ENCODE peak calls at places on chromosomes 2 and 18, in seven cellular contexts. S is DND-41, O is GM23248, U is tibial nerve, K is neuronal stem cell, I is psoas muscle, G is right cardiac atrium. J is an unnamed sample.

GRCh38 chr2:70895998-70896764 is 39.5 kb upstream of the ATP6V1B1 start:
- DNase-seq in S (no peak), O (no peak), U (no peak), K (no peak), I (no peak), G (no peak), J (no peak)

GRCh38 chr2:132731431-132731830 is 61.4 kb upstream of the LYPD1 start:
- DNase-seq in S (no peak), O (no peak), U (no peak), K (no peak), I (no peak), G (no peak), J (no peak)

GRCh38 chr2:85712849-85713612 is 18.9 kb downstream of the GNLY start:
- DNase-seq in S (no peak), O (peak; percentile 87), U (peak; percentile 38), K (no peak), I (peak; percentile 85), G (peak; percentile 83), J (no peak)

GRCh38 chr2:235080108-235080507 is 128.3 kb downstream of the SH3BP4 start:
- DNase-seq in S (no peak), O (peak; percentile 83), U (no peak), K (no peak), I (no peak), G (no peak), J (no peak)

GRCh38 chr2:39571197-39571731 is 94.5 kb upstream of the TMEM178A start:
- DNase-seq in S (no peak), O (peak; percentile 16), U (no peak), K (no peak), I (no peak), G (no peak), J (no peak)

GRCh38 chr18:27903906-27904305 is 273.0 kb downstream of the CDH2 start:
- DNase-seq in S (no peak), O (no peak), U (no peak), K (no peak), I (no peak), G (no peak), J (no peak)

GRCh38 chr18:63823516-63824219 is 48.5 kb downstream of the SERPINB7 start:
- DNase-seq in S (peak; percentile 18), O (peak; percentile 9), U (peak; percentile 55), K (no peak), I (no peak), G (peak; percentile 25), J (no peak)

GRCh38 chr18:62505669-62506494 is 16.9 kb upstream of the ZCCHC2 start:
- DNase-seq in S (peak; percentile 36), O (peak; percentile 38), U (no peak), K (no peak), I (no peak), G (no peak), J (no peak)

GRCh38 chr2:134257965-134258683 is 4.3 kb downstream of the MGAT5 start:
- DNase-seq in S (no peak), O (no peak), U (no peak), K (no peak), I (no peak), G (no peak), J (no peak)

GRCh38 chr2:179218848-179219594 is 45.6 kb downstream of the SESTD1 start:
- DNase-seq in S (peak; percentile 68), O (peak; percentile 84), U (peak; percentile 89), K (peak; percentile 53), I (peak; percentile 77), G (peak; percentile 71), J (no peak)

GRCh38 chr2:154963509-154963908 is 265.0 kb downstream of the KCNJ3 start:
- DNase-seq in S (no peak), O (no peak), U (no peak), K (no peak), I (no peak), G (no peak), J (no peak)

GRCh38 chr2:86022661-86023365 is 82.9 kb downstream of the POLR1A start:
- DNase-seq in S (no peak), O (no peak), U (no peak), K (no peak), I (peak; percentile 14), G (no peak), J (no peak)

GRCh38 chr2:18834341-18834740 is 245.0 kb upstream of the NT5C1B start:
- DNase-seq in S (no peak), O (peak; percentile 90), U (peak; percentile 16), K (no peak), I (no peak), G (no peak), J (no peak)

GRCh38 chr18:44507729-44508325 is 172.9 kb upstream of the SETBP1 start:
- DNase-seq in S (peak; percentile 86), O (no peak), U (peak; percentile 21), K (no peak), I (peak; percentile 57), G (peak; percentile 57), J (no peak)

GRCh38 chr2:64652231-64653173 is 1.2 kb downstream of the SERTAD2 start:
- DNase-seq in S (peak; percentile 46), O (peak; percentile 83), U (no peak), K (no peak), I (peak; percentile 74), G (peak; percentile 30), J (no peak)

GRCh38 chr2:203804070-203804469 is 63.5 kb upstream of the CTLA4 start:
- DNase-seq in S (peak; percentile 82), O (peak; percentile 99), U (no peak), K (no peak), I (no peak), G (peak; percentile 46), J (no peak)

GRCh38 chr18:60910534-60910933 is 422.7 kb upstream of the CDH20 start:
- DNase-seq in S (no peak), O (peak; percentile 15), U (peak; percentile 5), K (no peak), I (no peak), G (no peak), J (no peak)

GRCh38 chr2:12549641-12550040 is 167.1 kb upstream of the TRIB2 start:
- DNase-seq in S (no peak), O (peak; percentile 87), U (no peak), K (no peak), I (no peak), G (no peak), J (no peak)

GRCh38 chr18:54734059-54734458 is 94.2 kb upstream of the RAB27B start:
- DNase-seq in S (no peak), O (peak; percentile 98), U (no peak), K (no peak), I (no peak), G (no peak), J (no peak)

GRCh38 chr2:12884713-12885282 is 168.1 kb downstream of the TRIB2 start:
- DNase-seq in S (no peak), O (peak; percentile 88), U (peak; percentile 29), K (no peak), I (peak; percentile 62), G (peak; percentile 66), J (no peak)

GRCh38 chr18:79766308-79766707 is 31.4 kb upstream of the KCNG2 start:
- DNase-seq in S (no peak), O (no peak), U (no peak), K (no peak), I (no peak), G (no peak), J (no peak)

GRCh38 chr2:160715428-160715827 is 221.8 kb upstream of the RBMS1 start:
- DNase-seq in S (no peak), O (no peak), U (no peak), K (no peak), I (no peak), G (no peak), J (no peak)

GRCh38 chr2:86254576-86255538 is 55.6 kb downstream of the MRPL35 start:
- DNase-seq in S (no peak), O (no peak), U (no peak), K (no peak), I (no peak), G (peak; percentile 38), J (no peak)

DNA sequence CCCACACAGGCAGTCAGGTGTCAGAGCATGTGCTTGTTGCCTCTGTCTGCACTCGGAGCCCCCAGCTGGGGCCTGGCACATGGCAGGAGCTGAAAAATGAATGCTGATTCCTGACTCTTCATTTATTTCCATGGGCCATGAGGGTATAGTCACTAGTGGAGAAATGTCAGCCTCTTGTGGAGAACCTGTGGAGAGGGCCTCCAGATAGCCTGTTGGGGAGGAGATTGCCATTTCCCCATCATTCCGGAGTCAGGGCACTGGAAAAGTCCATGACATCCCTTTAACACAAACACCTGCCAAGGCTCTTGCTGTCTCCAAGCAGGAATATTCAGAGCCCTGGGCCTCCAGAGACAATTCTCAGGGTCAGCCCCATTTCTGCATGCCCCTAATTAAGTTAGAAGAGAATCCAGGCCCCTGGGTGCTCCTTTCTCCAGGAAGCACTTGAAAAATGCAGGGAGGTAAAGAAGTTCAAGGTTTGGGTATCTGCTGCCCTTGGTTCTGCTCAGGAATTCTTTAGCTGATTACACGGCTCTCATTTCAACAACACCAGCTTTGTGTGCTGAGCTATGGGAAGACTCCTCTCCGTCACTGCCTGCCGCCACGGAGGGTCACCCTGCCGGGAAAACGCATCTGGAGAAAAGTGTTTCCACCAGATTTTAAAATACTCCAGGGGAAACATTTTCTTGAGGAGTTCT is 311.3 kb downstream of the MYCN start:
- DNase-seq in S (no peak), O (no peak), U (no peak), K (no peak), I (no peak), G (no peak), J (no peak)
- H3K9me3 ChIP-seq in S (no peaks in the 10 kb centered on the region), O (no peaks in the 10 kb centered on the region), U (no peaks in the 10 kb centered on the region), K (no peaks in the 10 kb centered on the region), I (no peaks in the 10 kb centered on the region), G (no peaks in the 10 kb centered on the region), J (no peaks in the 10 kb centered on the region)

DNA sequence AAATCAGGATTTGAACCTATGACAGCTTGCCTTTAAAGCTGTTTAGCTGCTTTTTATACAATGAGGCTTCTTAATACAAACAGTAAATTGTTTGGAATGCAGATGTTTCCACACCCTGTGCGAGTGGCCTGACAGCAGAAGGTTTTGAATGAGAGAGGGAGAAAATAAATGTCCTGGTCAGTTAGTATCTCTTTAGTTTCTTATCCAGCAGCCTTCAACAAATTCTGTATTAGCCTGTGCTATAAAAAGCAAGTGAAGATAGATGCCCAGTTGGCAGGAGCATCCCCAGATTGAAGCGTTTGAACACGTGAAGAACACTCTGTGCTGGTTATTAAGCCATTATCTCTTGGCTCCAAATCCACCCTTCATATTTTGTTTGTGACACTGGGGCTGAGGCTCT is 70.6 kb downstream of the CERS6 start:
- DNase-seq in S (no peak), O (peak; percentile 53), U (peak; percentile 61), K (no peak), I (no peak), G (no peak), J (no peak)
- H3K4me1 ChIP-seq in S (no peaks in the 10 kb centered on the region), O (peaks cover 54% of the 10 kb centered on the region), U (peaks cover 28% of the 10 kb centered on the region), K (peaks cover under 1% of the 10 kb centered on the region), I (peaks cover 70% of the 10 kb centered on the region), G (peaks cover 6% of the 10 kb centered on the region), J (peaks cover 100% of the 10 kb centered on the region)

GRCh38 chr2:239920616-239921365 is 104.4 kb downstream of the NDUFA10 start:
- DNase-seq in S (peak; percentile 57), O (no peak), U (no peak), K (no peak), I (no peak), G (no peak), J (no peak)
- H3K9me3 ChIP-seq in S (peaks cover 39% of the 10 kb centered on the region), O (no peaks in the 10 kb centered on the region), U (no peaks in the 10 kb centered on the region), K (peaks cover 14% of the 10 kb centered on the region), I (no peaks in the 10 kb centered on the region), G (no peaks in the 10 kb centered on the region), J (peaks cover 24% of the 10 kb centered on the region)

DNA sequence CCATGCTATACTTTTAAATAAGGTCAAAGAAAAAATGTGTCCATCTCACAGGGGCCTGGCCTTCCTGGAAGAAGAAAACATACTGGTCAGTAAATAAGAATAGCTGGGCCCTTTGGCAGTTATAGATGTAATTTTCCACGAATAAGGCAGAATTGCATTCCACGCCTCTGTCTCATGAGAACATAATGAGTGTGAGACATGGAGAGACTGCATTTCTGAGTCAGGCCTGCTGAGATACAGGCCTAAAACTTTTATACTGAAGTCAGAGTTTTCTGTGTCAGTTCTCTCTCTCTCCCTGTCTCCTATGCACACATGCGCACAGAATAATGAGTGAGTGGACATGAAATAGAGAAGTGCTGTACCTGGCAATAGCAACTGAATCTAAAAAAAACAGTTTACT is 20.4 kb upstream of the IL1R1 start:
- DNase-seq in S (no peak), O (peak; percentile 96), U (no peak), K (no peak), I (no peak), G (no peak), J (no peak)
- H3K4me1 ChIP-seq in S (no peaks in the 10 kb centered on the region), O (peaks cover 39% of the 10 kb centered on the region), U (no peaks in the 10 kb centered on the region), K (no peaks in the 10 kb centered on the region), I (peaks cover 28% of the 10 kb centered on the region), G (peaks cover 4% of the 10 kb centered on the region), J (no peaks in the 10 kb centered on the region)